ENCODE peak calls at places on chromosome 22, in six cellular contexts. B is thoracic aorta, U is GM12865, H is heart left ventricle, W is progenitor cell of endocrine pancreas, Q is cardiac fibroblast. O is an unnamed sample.

GRCh38 chr22:21701384-21701971 is 34.1 kb downstream of the YPEL1 start:
- DNase-seq in U (no peak), W (no peak), Q (no peak), B (no peak), H (no peak), O (no peak)

GRCh38 chr22:32237905-32238304 is 17.2 kb downstream of the SLC5A4 start:
- DNase-seq in B (no peak), U (no peak), Q (no peak), W (no peak), H (no peak), O (no peak)

GRCh38 chr22:39205344-39206021 is 39.3 kb downstream of the PDGFB start:
- DNase-seq in W (no peak), H (no peak), B (no peak), Q (peak; percentile 72), U (peak; percentile 50), O (peak; percentile 74)

GRCh38 chr22:24985824-24986214 is 33.3 kb downstream of the KIAA1671 start:
- DNase-seq in Q (peak; percentile 97), H (peak; percentile 72), U (no peak), B (no peak), W (no peak), O (peak; percentile 84)

GRCh38 chr22:23284504-23285033 is 104.3 kb downstream of the BCR start:
- DNase-seq in U (no peak), Q (no peak), H (no peak), W (no peak), B (no peak), O (no peak)

GRCh38 chr22:37558815-37559214 is 1.5 kb upstream of the CDC42EP1 start:
- DNase-seq in B (no peak), W (no peak), U (no peak), H (no peak), Q (no peak), O (no peak)

GRCh38 chr22:25228822-25229221 is 9.4 kb downstream of the CRYBB2 start:
- DNase-seq in W (no peak), B (no peak), Q (no peak), H (no peak), U (no peak), O (no peak)

GRCh38 chr22:39734866-39735265 is 158.7 kb downstream of the ENTHD1 start:
- DNase-seq in U (no peak), H (no peak), Q (no peak), W (no peak), B (no peak), O (no peak)

GRCh38 chr22:33470456-33470855 is 412.3 kb upstream of the SYN3 start:
- DNase-seq in H (no peak), Q (no peak), B (no peak), W (no peak), U (peak; percentile 81), O (no peak)

GRCh38 chr22:33464698-33465097 is 406.5 kb upstream of the SYN3 start:
- DNase-seq in U (no peak), W (no peak), B (no peak), H (no peak), Q (no peak), O (no peak)

GRCh38 chr22:33467067-33467466 is 408.9 kb upstream of the SYN3 start:
- DNase-seq in H (no peak), W (no peak), Q (no peak), B (no peak), U (no peak), O (no peak)

GRCh38 chr22:33465554-33465953 is 407.4 kb upstream of the SYN3 start:
- DNase-seq in H (no peak), W (no peak), U (no peak), Q (no peak), B (no peak), O (no peak)

GRCh38 chr22:33467718-33468117 is 409.5 kb upstream of the SYN3 start:
- DNase-seq in U (no peak), W (no peak), B (no peak), H (no peak), Q (peak; percentile 2), O (no peak)
- TF ChIP-seq CTCF in U (no peak), W (no peak), B (no peak), H (no peak), Q (no peak), O (no peak)

DNA sequence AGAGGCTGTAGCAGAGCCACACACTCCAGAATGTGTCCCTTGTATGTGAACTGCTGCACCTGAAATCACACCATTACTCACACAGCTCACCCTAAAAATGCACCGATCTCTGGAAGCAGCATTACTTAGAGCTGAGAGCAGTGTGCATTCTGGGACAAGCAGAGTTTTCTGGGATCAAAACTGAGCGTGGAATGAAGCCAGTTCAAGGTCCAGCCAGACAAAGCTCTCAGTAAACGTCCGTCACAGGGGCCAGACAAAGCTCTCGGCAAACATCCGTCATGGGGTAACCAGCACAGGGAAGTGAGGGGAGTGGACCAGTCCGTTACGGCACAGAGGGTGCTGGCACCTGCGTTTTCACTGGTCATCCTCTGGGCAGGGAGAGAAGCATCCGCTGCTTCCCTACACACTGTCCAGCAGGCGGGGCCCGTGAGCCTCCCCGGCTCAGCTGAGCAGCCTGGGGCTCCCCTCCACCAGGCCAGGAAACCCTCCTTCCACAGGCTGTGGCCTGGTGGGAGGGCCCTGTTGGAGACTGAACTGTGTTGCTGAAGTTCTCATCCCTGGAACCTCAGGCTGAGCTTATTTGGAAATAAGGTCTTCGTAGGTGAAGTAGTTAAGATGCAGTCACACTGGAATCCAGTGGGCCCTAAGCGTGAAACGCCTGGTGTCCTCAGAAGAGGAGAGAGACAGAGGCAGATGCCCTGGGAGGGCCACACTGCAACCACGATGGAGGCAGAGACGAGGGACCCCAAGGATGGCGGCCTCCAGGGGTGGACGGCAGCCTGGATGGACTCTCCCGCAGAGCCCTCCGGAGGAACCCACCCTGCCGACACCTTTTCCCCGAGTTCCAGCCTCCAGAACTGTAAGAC is 883.9 kb downstream of the BRD1 start:
- DNase-seq in W (peak; percentile 39), U (no peak), H (no peak), B (no peak), Q (no peak), O (no peak)
- TF ChIP-seq CTCF in W (peak; percentile 71), U (no peak), H (peak; percentile 27), B (peak; percentile 68), Q (no peak), O (no peak)

DNA sequence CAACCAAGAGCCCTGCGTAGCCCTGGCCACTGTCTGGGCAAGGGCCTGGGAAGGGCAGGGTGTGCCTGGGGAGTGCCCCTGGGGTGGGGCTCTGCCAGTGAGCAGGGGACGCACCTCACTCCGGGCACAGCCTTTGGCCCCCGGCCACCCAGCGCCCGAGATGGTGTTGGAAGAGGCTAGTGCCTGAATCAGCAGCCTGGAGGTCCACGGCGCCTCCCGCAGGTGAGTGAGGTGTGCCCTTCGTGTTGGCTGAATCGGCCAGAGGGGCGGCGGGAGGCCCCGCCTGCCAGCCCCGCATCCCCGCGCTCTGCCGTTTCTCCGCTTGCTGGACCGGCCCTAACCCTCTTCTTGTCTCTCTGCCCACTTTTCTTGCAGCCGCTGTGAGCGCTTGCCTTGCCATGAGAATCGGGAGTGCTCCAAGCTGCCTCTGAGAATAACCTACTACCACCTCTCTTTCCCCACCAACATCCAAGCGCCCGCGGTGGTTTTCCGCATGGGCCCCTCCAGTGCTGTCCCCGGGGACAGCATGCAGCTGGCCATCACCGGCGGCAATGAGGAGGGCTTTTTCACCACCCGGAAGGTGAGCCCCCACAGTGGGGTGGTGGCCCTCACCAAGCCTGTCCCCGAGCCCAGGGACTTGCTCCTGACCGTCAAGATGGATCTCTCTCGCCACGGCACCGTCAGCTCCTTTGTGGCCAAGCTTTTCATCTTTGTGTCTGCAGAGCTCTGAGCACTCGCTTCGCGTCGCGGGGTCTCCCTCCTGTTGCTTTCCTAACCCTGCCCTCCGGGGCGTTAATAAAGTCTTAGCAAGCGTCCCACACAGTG is 60.1 kb downstream of the FBLN1 start:
- DNase-seq in Q (no peak), B (no peak), U (no peak), H (no peak), W (no peak), O (no peak)
- TF ChIP-seq CTCF in Q (no peak), B (no peak), U (no peak), H (no peak), W (no peak), O (no peak)

GRCh38 chr22:40955516-40955915 is 4.3 kb downstream of the RBX1 start:
- DNase-seq in Q (peak; percentile 18), W (no peak), B (no peak), U (no peak), H (no peak), O (no peak)
- TF ChIP-seq CTCF in Q (no peak), W (no peak), B (no peak), U (no peak), H (no peak), O (no peak)